ENCODE peak calls at places on chromosomes 11 and 22, in five cellular contexts. One of them, this sample, is unnamed.

GRCh38 chr11:34512810-34513673 is 552 bp downstream of the ELF5 start:
- DNase-seq in HCT116: peak
- DNase-seq in SK-N-SH: peak
- DNase-seq in HL-60: peak
- DNase-seq in Panc1: peak
- DNase-seq in this sample: peak

GRCh38 chr11:7640826-7641225 is 32.5 kb downstream of the CYB5R2 start:
- DNase-seq in HL-60: no peak
- DNase-seq in Panc1: no peak
- DNase-seq in SK-N-SH: no peak
- DNase-seq in HCT116: no peak
- DNase-seq in this sample: no peak

GRCh38 chr11:66008468-66009101 is 3.2 kb upstream of the CST6 start:
- DNase-seq in HCT116: no peak
- DNase-seq in SK-N-SH: no peak
- DNase-seq in HL-60: no peak
- DNase-seq in Panc1: no peak
- DNase-seq in this sample: no peak

GRCh38 chr22:19527861-19528417 is 3.7 kb upstream of the CLDN5 start:
- DNase-seq in SK-N-SH: no peak
- DNase-seq in Panc1: no peak
- DNase-seq in HL-60: no peak
- DNase-seq in HCT116: no peak
- DNase-seq in this sample: no peak

GRCh38 chr11:2092956-2093412 is 46.2 kb downstream of the IGF2 start:
- DNase-seq in SK-N-SH: peak
- DNase-seq in HCT116: no peak
- DNase-seq in Panc1: no peak
- DNase-seq in HL-60: peak
- DNase-seq in this sample: no peak

GRCh38 chr22:36331306-36331911 is 56.4 kb downstream of the MYH9 start:
- DNase-seq in HCT116: peak
- DNase-seq in Panc1: no peak
- DNase-seq in HL-60: peak
- DNase-seq in SK-N-SH: peak
- DNase-seq in this sample: peak

GRCh38 chr22:28983190-28983589 is 78.4 kb downstream of the C22orf31 start:
- DNase-seq in Panc1: no peak
- DNase-seq in SK-N-SH: no peak
- DNase-seq in HL-60: no peak
- DNase-seq in HCT116: no peak
- DNase-seq in this sample: no peak

GRCh38 chr22:49883294-49883640 is 29.6 kb downstream of the ZBED4 start:
- DNase-seq in HCT116: no peak
- DNase-seq in Panc1: no peak
- DNase-seq in HL-60: no peak
- DNase-seq in SK-N-SH: no peak
- DNase-seq in this sample: no peak

GRCh38 chr11:94776351-94777321 is 8.5 kb downstream of the AMOTL1 start:
- DNase-seq in HL-60: no peak
- DNase-seq in HCT116: no peak
- DNase-seq in Panc1: no peak
- DNase-seq in SK-N-SH: no peak
- DNase-seq in this sample: no peak

GRCh38 chr22:29442976-29443375 is 4.6 kb downstream of the RFPL1 start:
- DNase-seq in HCT116: no peak
- DNase-seq in HL-60: no peak
- DNase-seq in Panc1: no peak
- DNase-seq in SK-N-SH: no peak
- DNase-seq in this sample: no peak

GRCh38 chr22:32200752-32201151 is 4.1 kb downstream of the RFPL2 start:
- DNase-seq in Panc1: no peak
- DNase-seq in HCT116: no peak
- DNase-seq in SK-N-SH: no peak
- DNase-seq in HL-60: peak
- DNase-seq in this sample: peak
- TF ChIP-seq REST in Panc1: no peak
- TF ChIP-seq REST in HCT116: no peak
- TF ChIP-seq REST in SK-N-SH: no peak
- TF ChIP-seq REST in HL-60: no peak
- TF ChIP-seq REST in this sample: no peak

DNA sequence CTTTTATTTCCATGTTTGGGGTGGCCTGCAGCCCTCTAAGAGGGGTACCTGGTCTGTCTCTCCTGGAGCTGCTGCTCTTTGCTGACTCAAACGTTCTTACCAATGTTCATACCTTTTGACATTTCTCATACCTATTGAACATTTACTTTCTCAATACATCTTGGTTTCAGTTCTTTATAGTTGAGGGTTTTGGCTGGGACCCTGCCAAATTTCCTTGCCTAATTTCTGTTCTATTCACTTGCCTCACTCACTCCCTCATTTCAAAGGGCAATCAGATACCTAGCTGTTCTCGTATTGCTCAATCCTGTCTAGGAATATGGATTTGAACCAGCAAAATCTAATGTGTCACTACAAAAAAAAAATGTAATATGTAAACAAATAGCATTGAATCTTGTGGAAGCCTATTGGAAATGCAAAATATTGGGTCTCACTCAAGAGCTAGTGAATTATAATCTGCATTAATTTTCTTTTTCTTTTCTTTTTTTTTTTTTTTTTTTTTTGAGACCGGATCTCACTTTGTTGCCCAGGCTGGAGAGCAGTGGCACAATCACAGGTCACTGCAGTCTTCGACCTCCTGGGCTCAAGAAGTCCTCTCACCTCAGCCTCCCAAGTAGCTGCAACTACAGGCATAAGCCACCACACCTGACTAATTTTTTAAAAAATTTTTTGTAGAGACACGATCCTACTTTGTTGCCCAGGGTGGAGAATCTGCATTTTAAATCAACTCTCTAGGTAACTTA is 7.5 kb downstream of the OR6M1 start:
- DNase-seq in HCT116: no peak
- DNase-seq in SK-N-SH: no peak
- DNase-seq in Panc1: no peak
- DNase-seq in HL-60: no peak
- DNase-seq in this sample: no peak
- H3K27ac ChIP-seq in HCT116: no peak
- H3K27ac ChIP-seq in SK-N-SH: no peak
- H3K27ac ChIP-seq in Panc1: no peak
- H3K27ac ChIP-seq in HL-60: no peak
- H3K27ac ChIP-seq in this sample: no peak

DNA sequence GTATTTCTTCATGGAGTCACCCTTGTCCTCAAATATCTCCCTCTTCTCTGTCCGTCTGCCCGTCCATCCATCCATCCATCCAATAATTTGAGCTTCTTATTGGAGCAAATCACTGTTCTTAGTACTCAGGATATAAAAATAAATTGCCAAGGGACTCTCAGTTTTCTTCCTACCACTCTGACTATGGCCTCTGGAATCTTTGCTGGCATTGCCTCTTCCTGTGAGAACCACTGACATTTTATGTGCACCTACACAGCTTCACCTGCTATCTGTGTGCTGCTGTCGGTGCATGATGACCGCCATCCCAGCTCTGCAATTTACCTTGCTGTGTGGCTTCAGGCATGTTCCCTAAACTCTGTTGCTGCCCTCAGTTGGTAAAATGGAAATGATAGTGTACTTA is 37.9 kb downstream of the TEAD1 start:
- DNase-seq in SK-N-SH: no peak
- DNase-seq in Panc1: no peak
- DNase-seq in HL-60: no peak
- DNase-seq in HCT116: no peak
- DNase-seq in this sample: no peak
- TF ChIP-seq REST in SK-N-SH: no peak
- TF ChIP-seq REST in Panc1: no peak
- TF ChIP-seq REST in HL-60: no peak
- TF ChIP-seq REST in HCT116: no peak
- TF ChIP-seq REST in this sample: no peak

GRCh38 chr22:23239429-23239828 is 59.1 kb downstream of the BCR start:
- DNase-seq in HCT116: no peak
- DNase-seq in Panc1: no peak
- DNase-seq in HL-60: no peak
- DNase-seq in SK-N-SH: no peak
- DNase-seq in this sample: no peak

GRCh38 chr22:23242473-23243001 is 62.2 kb downstream of the BCR start:
- DNase-seq in SK-N-SH: no peak
- DNase-seq in HL-60: no peak
- DNase-seq in HCT116: no peak
- DNase-seq in Panc1: no peak
- DNase-seq in this sample: peak

GRCh38 chr22:23241562-23242472 is 61.5 kb downstream of the BCR start:
- DNase-seq in SK-N-SH: no peak
- DNase-seq in HCT116: no peak
- DNase-seq in HL-60: no peak
- DNase-seq in Panc1: no peak
- DNase-seq in this sample: no peak

GRCh38 chr22:23238707-23239106 is 58.4 kb downstream of the BCR start:
- DNase-seq in HCT116: no peak
- DNase-seq in SK-N-SH: no peak
- DNase-seq in Panc1: no peak
- DNase-seq in HL-60: no peak
- DNase-seq in this sample: no peak

DNA sequence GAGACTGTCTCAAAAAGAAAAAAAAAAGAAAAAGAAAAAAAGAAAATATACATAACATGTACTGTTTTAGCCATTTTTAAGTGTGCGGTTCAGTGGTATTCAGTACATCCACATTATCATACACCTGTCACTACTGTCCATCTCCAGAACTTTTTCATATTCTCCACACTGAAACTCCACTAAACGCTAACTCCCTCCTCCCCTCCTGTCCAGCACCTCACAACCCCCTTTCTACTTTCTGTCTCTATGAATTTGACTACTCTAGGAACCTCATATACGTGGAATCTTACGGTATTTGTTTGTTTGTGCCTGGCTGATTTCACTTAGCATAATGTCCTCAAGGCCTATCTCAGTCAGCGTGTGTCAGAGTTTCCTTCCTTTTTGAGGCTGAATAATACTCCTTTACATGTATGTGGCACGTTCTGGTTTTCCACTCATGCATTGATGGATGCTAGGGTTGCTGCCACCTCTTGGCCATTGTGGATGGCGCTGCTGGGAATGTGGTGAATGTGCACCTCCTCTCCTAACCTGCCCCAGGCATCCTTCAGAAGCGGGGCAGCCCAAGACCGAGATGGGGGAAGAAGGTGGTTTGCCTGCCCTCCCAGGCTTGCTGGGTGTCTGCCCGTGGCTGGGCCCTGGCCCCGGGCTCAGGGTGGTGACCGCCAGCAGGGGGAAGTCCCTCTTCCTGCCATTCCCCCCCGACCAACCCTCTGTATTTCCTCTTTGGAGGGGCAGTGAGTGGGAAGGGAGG is 60.5 kb downstream of the BCR start:
- DNase-seq in SK-N-SH: peak
- DNase-seq in Panc1: no peak
- DNase-seq in HCT116: no peak
- DNase-seq in HL-60: peak
- DNase-seq in this sample: peak
- H3K27ac ChIP-seq in SK-N-SH: no peak
- H3K27ac ChIP-seq in Panc1: no peak
- H3K27ac ChIP-seq in HCT116: no peak
- H3K27ac ChIP-seq in HL-60: no peak
- H3K27ac ChIP-seq in this sample: peak

GRCh38 chr11:61775606-61776554 is 16.5 kb downstream of the TMEM258 start:
- DNase-seq in Panc1: no peak
- DNase-seq in HL-60: no peak
- DNase-seq in HCT116: no peak
- DNase-seq in SK-N-SH: peak
- DNase-seq in this sample: no peak

GRCh38 chr11:61777234-61778090 is 14.9 kb downstream of the TMEM258 start:
- DNase-seq in HCT116: no peak
- DNase-seq in Panc1: no peak
- DNase-seq in SK-N-SH: peak
- DNase-seq in HL-60: peak
- DNase-seq in this sample: peak

GRCh38 chr11:61778357-61778886 is 14.0 kb downstream of the TMEM258 start:
- DNase-seq in Panc1: no peak
- DNase-seq in SK-N-SH: no peak
- DNase-seq in HL-60: no peak
- DNase-seq in HCT116: no peak
- DNase-seq in this sample: no peak

GRCh38 chr11:61775106-61775505 is 17.3 kb downstream of the TMEM258 start:
- DNase-seq in SK-N-SH: peak
- DNase-seq in Panc1: no peak
- DNase-seq in HL-60: no peak
- DNase-seq in HCT116: no peak
- DNase-seq in this sample: no peak

DNA sequence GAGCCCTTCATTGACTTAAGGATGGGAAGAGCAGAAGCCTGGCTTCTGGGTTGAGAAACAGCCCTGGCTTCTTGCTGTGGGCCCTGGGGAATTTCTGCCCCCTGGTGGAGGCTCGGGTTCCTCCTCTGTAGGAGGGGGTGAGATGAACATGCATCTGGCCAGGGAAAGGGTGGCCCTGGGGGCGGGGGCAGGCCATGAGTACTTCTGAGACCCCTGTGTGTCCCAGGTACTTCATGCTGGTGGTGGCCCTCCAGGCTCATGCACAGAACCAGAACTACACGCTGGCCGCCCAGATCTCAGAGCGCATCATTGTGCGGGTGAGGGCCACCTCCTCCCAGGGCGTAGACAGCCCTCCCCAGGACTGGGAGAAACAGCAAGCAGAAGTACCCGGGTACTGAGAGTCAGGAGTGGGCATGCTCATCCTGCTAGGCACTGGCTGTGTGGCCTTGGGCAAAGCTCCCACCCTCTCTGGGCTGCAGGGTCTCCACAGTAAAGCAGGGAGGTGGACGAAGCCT is 15.8 kb downstream of the TMEM258 start:
- DNase-seq in HCT116: peak
- DNase-seq in Panc1: no peak
- DNase-seq in HL-60: peak
- DNase-seq in SK-N-SH: peak
- DNase-seq in this sample: peak
- TF ChIP-seq REST in HCT116: no peak
- TF ChIP-seq REST in Panc1: no peak
- TF ChIP-seq REST in HL-60: no peak
- TF ChIP-seq REST in SK-N-SH: no peak
- TF ChIP-seq REST in this sample: no peak